ENCODE peak calls at places on chromosomes 3 and 15, in six cellular contexts. One of them, this sample, is unnamed. For H3K9me3, the result is how much of the 10 kb centered on the place peaks cover.

GRCh38 chr3:16103472-16103871 is 71.0 kb upstream of the GALNT15 start:
- DNase-seq in breast epithelium: no peak
- DNase-seq in heart right ventricle: no peak
- DNase-seq in HAP-1: no peak
- DNase-seq in left lung: no peak
- DNase-seq in AG04450: peak
- DNase-seq in this sample: no peak

GRCh38 chr15:70832176-70832575 is 21.8 kb downstream of the LARP6 start:
- DNase-seq in left lung: no peak
- DNase-seq in heart right ventricle: no peak
- DNase-seq in AG04450: no peak
- DNase-seq in breast epithelium: no peak
- DNase-seq in HAP-1: no peak
- DNase-seq in this sample: no peak

GRCh38 chr3:143751643-143752178 is 96.6 kb downstream of the SLC9A9 start:
- DNase-seq in AG04450: no peak
- DNase-seq in heart right ventricle: no peak
- DNase-seq in left lung: no peak
- DNase-seq in HAP-1: no peak
- DNase-seq in breast epithelium: no peak
- DNase-seq in this sample: no peak

GRCh38 chr15:30991301-30992072 is at the start of gene MTMR10:
- DNase-seq in left lung: peak
- DNase-seq in breast epithelium: peak
- DNase-seq in HAP-1: peak
- DNase-seq in AG04450: peak
- DNase-seq in heart right ventricle: peak
- DNase-seq in this sample: peak

GRCh38 chr15:74007820-74008371 is 13.4 kb downstream of the PML start:
- DNase-seq in left lung: no peak
- DNase-seq in HAP-1: no peak
- DNase-seq in AG04450: no peak
- DNase-seq in breast epithelium: no peak
- DNase-seq in heart right ventricle: no peak
- DNase-seq in this sample: no peak

GRCh38 chr3:45583021-45583851 is 11.3 kb upstream of the LIMD1 start:
- DNase-seq in AG04450: no peak
- DNase-seq in HAP-1: no peak
- DNase-seq in heart right ventricle: peak
- DNase-seq in breast epithelium: no peak
- DNase-seq in left lung: no peak
- DNase-seq in this sample: no peak

GRCh38 chr15:69140306-69140705 is 20.1 kb upstream of the GLCE start:
- DNase-seq in left lung: no peak
- DNase-seq in breast epithelium: peak
- DNase-seq in HAP-1: no peak
- DNase-seq in heart right ventricle: no peak
- DNase-seq in AG04450: no peak
- DNase-seq in this sample: no peak

GRCh38 chr15:74314897-74315438 is 52.5 kb downstream of the CYP11A1 start:
- DNase-seq in heart right ventricle: no peak
- DNase-seq in HAP-1: no peak
- DNase-seq in left lung: no peak
- DNase-seq in AG04450: no peak
- DNase-seq in breast epithelium: no peak
- DNase-seq in this sample: no peak

GRCh38 chr3:188531210-188531609 is 377.3 kb downstream of the LPP start:
- DNase-seq in heart right ventricle: no peak
- DNase-seq in breast epithelium: no peak
- DNase-seq in AG04450: no peak
- DNase-seq in left lung: no peak
- DNase-seq in HAP-1: no peak
- DNase-seq in this sample: no peak

GRCh38 chr3:194512895-194513601 is 26.2 kb upstream of the ATP13A3 start:
- DNase-seq in AG04450: no peak
- DNase-seq in breast epithelium: no peak
- DNase-seq in HAP-1: no peak
- DNase-seq in left lung: no peak
- DNase-seq in heart right ventricle: no peak
- DNase-seq in this sample: no peak

GRCh38 chr3:17190353-17191078 is 305.8 kb downstream of the PLCL2 start:
- DNase-seq in breast epithelium: no peak
- DNase-seq in left lung: no peak
- DNase-seq in heart right ventricle: no peak
- DNase-seq in HAP-1: no peak
- DNase-seq in AG04450: no peak
- DNase-seq in this sample: no peak

GRCh38 chr15:101217446-101217845 is 34.4 kb downstream of the CHSY1 start:
- DNase-seq in HAP-1: no peak
- DNase-seq in left lung: no peak
- DNase-seq in AG04450: no peak
- DNase-seq in heart right ventricle: no peak
- DNase-seq in breast epithelium: no peak
- DNase-seq in this sample: no peak

GRCh38 chr3:13011369-13012227 is 61.6 kb downstream of the IQSEC1 start:
- DNase-seq in heart right ventricle: no peak
- DNase-seq in breast epithelium: no peak
- DNase-seq in HAP-1: no peak
- DNase-seq in AG04450: no peak
- DNase-seq in left lung: peak
- DNase-seq in this sample: peak

GRCh38 chr15:64333986-64334385 is 22.0 kb downstream of the CSNK1G1 start:
- DNase-seq in breast epithelium: no peak
- DNase-seq in heart right ventricle: no peak
- DNase-seq in AG04450: no peak
- DNase-seq in HAP-1: no peak
- DNase-seq in left lung: no peak
- DNase-seq in this sample: no peak

GRCh38 chr3:194150252-194150934 is 14.4 kb downstream of the HES1 start:
- DNase-seq in HAP-1: no peak
- DNase-seq in heart right ventricle: no peak
- DNase-seq in breast epithelium: no peak
- DNase-seq in left lung: no peak
- DNase-seq in AG04450: no peak
- DNase-seq in this sample: no peak

GRCh38 chr3:186217820-186218164 is 108.9 kb upstream of the ETV5 start:
- DNase-seq in AG04450: no peak
- DNase-seq in HAP-1: no peak
- DNase-seq in heart right ventricle: no peak
- DNase-seq in breast epithelium: no peak
- DNase-seq in left lung: no peak
- DNase-seq in this sample: no peak

GRCh38 chr3:151305081-151305777 is 11.4 kb downstream of the GPR87 start:
- DNase-seq in HAP-1: no peak
- DNase-seq in left lung: peak
- DNase-seq in heart right ventricle: no peak
- DNase-seq in breast epithelium: peak
- DNase-seq in AG04450: peak
- DNase-seq in this sample: no peak

GRCh38 chr15:56978898-56979662 is 60.6 kb downstream of the TCF12 start:
- DNase-seq in AG04450: no peak
- DNase-seq in left lung: no peak
- DNase-seq in heart right ventricle: no peak
- DNase-seq in breast epithelium: no peak
- DNase-seq in HAP-1: no peak
- DNase-seq in this sample: no peak

GRCh38 chr3:107775958-107776357 is 253.2 kb downstream of the BBX start:
- DNase-seq in heart right ventricle: no peak
- DNase-seq in breast epithelium: no peak
- DNase-seq in HAP-1: no peak
- DNase-seq in AG04450: no peak
- DNase-seq in left lung: no peak
- DNase-seq in this sample: no peak

GRCh38 chr3:120879401-120879800 is 28.6 kb upstream of the STXBP5L start:
- DNase-seq in AG04450: no peak
- DNase-seq in heart right ventricle: no peak
- DNase-seq in left lung: no peak
- DNase-seq in breast epithelium: no peak
- DNase-seq in HAP-1: no peak
- DNase-seq in this sample: no peak

GRCh38 chr3:82382831-82383230 is 621.4 kb upstream of the GBE1 start:
- DNase-seq in AG04450: no peak
- DNase-seq in breast epithelium: no peak
- DNase-seq in HAP-1: no peak
- DNase-seq in left lung: no peak
- DNase-seq in heart right ventricle: no peak
- DNase-seq in this sample: no peak

GRCh38 chr3:82384176-82384575 is 622.7 kb upstream of the GBE1 start:
- DNase-seq in AG04450: no peak
- DNase-seq in left lung: no peak
- DNase-seq in HAP-1: no peak
- DNase-seq in heart right ventricle: no peak
- DNase-seq in breast epithelium: no peak
- DNase-seq in this sample: no peak

GRCh38 chr3:82376883-82377282 is 615.4 kb upstream of the GBE1 start:
- DNase-seq in left lung: no peak
- DNase-seq in HAP-1: no peak
- DNase-seq in breast epithelium: no peak
- DNase-seq in heart right ventricle: no peak
- DNase-seq in AG04450: no peak
- DNase-seq in this sample: no peak

GRCh38 chr3:82378370-82378769 is 616.9 kb upstream of the GBE1 start:
- DNase-seq in left lung: no peak
- DNase-seq in heart right ventricle: no peak
- DNase-seq in HAP-1: no peak
- DNase-seq in breast epithelium: no peak
- DNase-seq in AG04450: no peak
- DNase-seq in this sample: no peak
- H3K9me3 ChIP-seq in left lung: under half
- H3K9me3 ChIP-seq in heart right ventricle: under half
- H3K9me3 ChIP-seq in HAP-1: under half
- H3K9me3 ChIP-seq in breast epithelium: under half
- H3K9me3 ChIP-seq in AG04450: under half
- H3K9me3 ChIP-seq in this sample: under half

GRCh38 chr15:97319316-97319715 is 641.2 kb upstream of the ARRDC4 start:
- DNase-seq in breast epithelium: no peak
- DNase-seq in heart right ventricle: no peak
- DNase-seq in left lung: no peak
- DNase-seq in AG04450: no peak
- DNase-seq in HAP-1: no peak
- DNase-seq in this sample: no peak
- H3K9me3 ChIP-seq in breast epithelium: under half
- H3K9me3 ChIP-seq in heart right ventricle: under half
- H3K9me3 ChIP-seq in left lung: under half
- H3K9me3 ChIP-seq in AG04450: under half
- H3K9me3 ChIP-seq in HAP-1: under half
- H3K9me3 ChIP-seq in this sample: under half

GRCh38 chr3:21140785-21141184 is 610.2 kb downstream of the ZNF385D start:
- DNase-seq in left lung: no peak
- DNase-seq in breast epithelium: no peak
- DNase-seq in HAP-1: no peak
- DNase-seq in AG04450: no peak
- DNase-seq in heart right ventricle: no peak
- DNase-seq in this sample: no peak
- H3K9me3 ChIP-seq in left lung: under half
- H3K9me3 ChIP-seq in breast epithelium: under half
- H3K9me3 ChIP-seq in HAP-1: under half
- H3K9me3 ChIP-seq in AG04450: under half
- H3K9me3 ChIP-seq in heart right ventricle: under half
- H3K9me3 ChIP-seq in this sample: under half

GRCh38 chr3:48058089-48058488 is 41.9 kb upstream of the MAP4 start:
- DNase-seq in HAP-1: no peak
- DNase-seq in heart right ventricle: no peak
- DNase-seq in breast epithelium: no peak
- DNase-seq in left lung: no peak
- DNase-seq in AG04450: no peak
- DNase-seq in this sample: no peak

DNA sequence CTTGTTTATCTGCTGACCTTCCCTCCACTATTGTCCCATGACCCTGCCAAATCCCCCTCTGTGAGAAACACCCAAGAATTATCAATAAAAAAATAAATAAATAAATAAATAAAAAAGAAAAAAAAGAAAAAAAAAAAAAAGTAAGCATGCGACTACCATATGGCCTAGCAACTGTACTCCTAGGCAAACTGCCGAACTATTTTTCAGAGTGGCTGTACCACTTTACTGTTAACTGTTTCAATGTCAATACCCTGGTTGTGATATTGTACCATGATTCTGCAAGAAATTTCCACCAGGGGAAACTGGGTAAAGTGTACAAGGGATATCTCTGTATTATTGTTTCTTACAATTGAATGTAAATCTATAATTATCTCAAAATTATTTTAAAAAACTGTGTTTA is 41.3 kb upstream of the MAP4 start:
- DNase-seq in left lung: no peak
- DNase-seq in HAP-1: no peak
- DNase-seq in AG04450: no peak
- DNase-seq in heart right ventricle: no peak
- DNase-seq in breast epithelium: no peak
- DNase-seq in this sample: no peak
- H3K9me3 ChIP-seq in left lung: under half
- H3K9me3 ChIP-seq in HAP-1: under half
- H3K9me3 ChIP-seq in AG04450: under half
- H3K9me3 ChIP-seq in heart right ventricle: under half
- H3K9me3 ChIP-seq in breast epithelium: under half
- H3K9me3 ChIP-seq in this sample: under half

GRCh38 chr15:20271647-20272046 is 270.0 kb downstream of the GOLGA6L6 start:
- DNase-seq in breast epithelium: no peak
- DNase-seq in AG04450: no peak
- DNase-seq in HAP-1: no peak
- DNase-seq in left lung: no peak
- DNase-seq in heart right ventricle: no peak
- DNase-seq in this sample: no peak

GRCh38 chr15:20272422-20273184 is 269.0 kb downstream of the GOLGA6L6 start:
- DNase-seq in HAP-1: no peak
- DNase-seq in left lung: no peak
- DNase-seq in AG04450: no peak
- DNase-seq in heart right ventricle: no peak
- DNase-seq in breast epithelium: no peak
- DNase-seq in this sample: no peak
- H3K9me3 ChIP-seq in HAP-1: half or more
- H3K9me3 ChIP-seq in left lung: under half
- H3K9me3 ChIP-seq in AG04450: half or more
- H3K9me3 ChIP-seq in heart right ventricle: under half
- H3K9me3 ChIP-seq in breast epithelium: under half
- H3K9me3 ChIP-seq in this sample: under half

This sample was measured in T-helper 17 cell.